ENCODE peak calls at places on chromosomes 2 and 18, in four cellular contexts. D is A549, C is tibial nerve, W is transverse colon. S is an unnamed sample.
A peak's percentile ranks its signal among the peaks of the same experiment; 100 is the strongest.

GRCh38 chr18:4755848-4756247 is 300.7 kb upstream of the DLGAP1 start:
- DNase-seq in D (no peak), W (no peak), C (no peak), S (no peak)

GRCh38 chr18:55247032-55247431 is 287.8 kb upstream of the CCDC68 start:
- DNase-seq in D (no peak), W (no peak), C (no peak), S (no peak)

GRCh38 chr2:34316788-34317187 is 717.7 kb upstream of the FAM98A start:
- DNase-seq in D (no peak), W (no peak), C (no peak), S (no peak)

GRCh38 chr2:98899041-98899702 is 36.9 kb downstream of the CRACDL start:
- DNase-seq in C (no peak), W (no peak), D (no peak), S (no peak)

GRCh38 chr2:197414039-197414438 is 20.8 kb downstream of the SF3B1 start:
- DNase-seq in C (no peak), W (no peak), D (no peak), S (no peak)

GRCh38 chr2:158413581-158413980 is 43.0 kb downstream of the CCDC148 start:
- DNase-seq in W (no peak), D (no peak), C (no peak), S (no peak)

GRCh38 chr2:47990503-47990902 is 84.2 kb upstream of the FBXO11 start:
- DNase-seq in W (no peak), C (no peak), D (no peak), S (no peak)

GRCh38 chr2:78077637-78078036 is 555.5 kb upstream of the LRRTM4 start:
- DNase-seq in W (no peak), D (no peak), C (no peak), S (no peak)

GRCh38 chr2:159126653-159127052 is 158.2 kb downstream of the TANC1 start:
- DNase-seq in W (no peak), D (no peak), C (no peak), S (no peak)

GRCh38 chr2:237689569-237690131 is 62.3 kb downstream of the LRRFIP1 start:
- DNase-seq in W (peak; percentile 73), D (no peak), C (no peak), S (no peak)

GRCh38 chr2:223196331-223196730 is 144.3 kb downstream of the KCNE4 start:
- DNase-seq in C (no peak), W (no peak), D (no peak), S (no peak)

GRCh38 chr2:26584656-26585055 is 56.5 kb downstream of the CIB4 start:
- DNase-seq in D (no peak), C (no peak), W (no peak), S (no peak)

GRCh38 chr18:44589709-44590108 is 91.0 kb upstream of the SETBP1 start:
- DNase-seq in W (no peak), D (no peak), C (no peak), S (no peak)

GRCh38 chr2:128363991-128364390 is 45.3 kb upstream of the HS6ST1 start:
- DNase-seq in W (no peak), D (no peak), C (no peak), S (no peak)

GRCh38 chr2:67515538-67515937 is 118.4 kb downstream of the ETAA1 start:
- DNase-seq in D (no peak), C (no peak), W (no peak), S (no peak)

GRCh38 chr18:76823166-76823539 is 796 bp downstream of the ZNF236 start:
- DNase-seq in W (peak; percentile 20), D (no peak), C (no peak), S (no peak)
- TF ChIP-seq POLR2A in W (no peak), D (no peak), C (no peak), S (no peak)

GRCh38 chr2:231604685-231605606 is 12.3 kb downstream of the TEX44 start:
- DNase-seq in C (peak; percentile 99), W (peak; percentile 100), D (peak; percentile 98), S (peak; percentile 69)
- TF ChIP-seq POLR2A in C (peak; percentile 37), W (peak; percentile 58), D (no peak), S (peak; percentile 61)

DNA sequence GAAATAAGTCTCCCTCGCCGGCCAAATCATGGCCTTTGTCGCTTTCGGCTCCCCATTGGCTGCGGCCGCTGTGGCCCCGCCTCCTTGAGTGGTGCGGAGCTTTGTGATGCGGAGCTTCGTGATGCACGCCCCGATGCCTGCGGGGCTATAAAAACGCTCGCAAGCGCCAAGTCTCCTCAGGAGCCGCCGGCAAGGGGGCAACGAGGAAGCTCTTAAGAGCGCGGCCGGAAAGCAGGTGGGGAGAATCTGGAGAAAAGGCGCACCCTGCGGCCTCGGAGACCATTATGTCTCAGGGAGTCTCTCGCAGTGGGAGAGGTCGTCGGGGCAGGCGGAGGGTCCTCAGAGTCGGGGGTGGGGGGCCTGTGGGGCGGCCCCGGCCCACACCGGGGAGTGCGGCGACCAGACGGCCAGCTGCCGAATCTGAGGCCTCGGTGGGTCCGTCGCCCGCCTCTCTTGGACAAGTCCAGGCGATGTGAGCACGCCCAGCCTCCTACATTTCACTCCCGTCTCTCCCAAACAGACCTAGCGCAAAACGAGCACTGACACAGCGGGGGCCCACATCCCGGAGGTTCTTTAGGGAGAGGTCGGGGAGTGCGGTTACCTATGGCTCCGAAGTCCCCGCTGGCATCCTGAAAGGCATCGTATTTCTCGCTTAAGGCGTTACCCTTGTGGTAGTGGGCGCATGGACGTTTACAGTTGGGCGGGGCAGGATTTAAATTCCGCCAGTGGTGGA is at the start of gene CABYR:
- DNase-seq in D (peak; percentile 91), W (peak; percentile 72), C (peak; percentile 41), S (no peak)
- TF ChIP-seq POLR2A in D (peak; percentile 98), W (peak; percentile 42), C (no peak), S (peak; percentile 25)

GRCh38 chr2:70144443-70145167 is 46.2 kb downstream of the C2orf42 start:
- DNase-seq in D (no peak), C (no peak), W (no peak), S (no peak)

GRCh38 chr2:70142590-70143313 is 48.1 kb downstream of the C2orf42 start:
- DNase-seq in W (peak; percentile 100), D (peak; percentile 100), C (peak; percentile 98), S (peak; percentile 100)

GRCh38 chr2:70141754-70142589 is 48.8 kb downstream of the C2orf42 start:
- DNase-seq in C (no peak), D (peak; percentile 84), W (no peak), S (peak; percentile 100)

GRCh38 chr2:70143314-70144150 is 47.3 kb downstream of the C2orf42 start:
- DNase-seq in C (no peak), W (peak; percentile 63), D (peak; percentile 81), S (no peak)

DNA sequence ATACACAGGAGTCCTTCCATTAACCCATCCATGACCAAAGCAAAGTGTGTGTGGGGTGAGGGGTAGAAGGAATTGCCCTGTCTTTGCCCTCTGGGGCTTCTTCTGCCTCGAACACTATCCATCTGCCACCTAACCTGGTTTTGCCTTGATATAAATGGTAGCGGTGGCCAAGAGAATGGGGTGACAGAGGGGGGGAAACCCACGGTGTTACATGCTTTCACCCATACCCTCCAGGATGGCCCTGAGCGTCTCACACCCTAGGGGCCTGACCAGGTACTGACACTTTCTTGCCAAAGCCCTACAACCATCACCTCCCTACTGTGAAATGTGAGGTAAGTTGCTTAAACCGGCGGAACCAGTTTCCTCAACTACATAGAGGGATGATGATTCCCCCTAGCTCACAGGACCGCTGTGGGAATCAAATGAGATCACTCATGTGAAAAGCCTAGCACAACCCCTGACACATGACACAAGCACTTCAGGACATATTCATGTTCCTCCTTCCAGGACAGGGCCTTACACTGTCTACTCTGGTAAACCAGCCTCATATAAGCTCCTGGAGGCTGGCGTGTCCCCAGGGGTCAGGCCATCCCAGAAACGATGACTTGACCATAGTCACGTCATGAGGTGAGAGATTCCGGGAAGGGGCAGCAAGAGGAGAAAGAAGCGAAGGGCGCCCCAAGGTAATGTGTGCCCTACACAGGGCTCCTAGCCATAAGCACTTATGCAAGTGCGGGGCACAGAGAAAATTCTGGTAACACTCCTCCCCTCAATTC is 49.7 kb downstream of the C2orf42 start:
- DNase-seq in D (peak; percentile 77), W (peak; percentile 71), C (peak; percentile 72), S (peak; percentile 56)
- TF ChIP-seq POLR2A in D (no peak), W (peak; percentile 28), C (peak; percentile 46), S (peak; percentile 76)